ENCODE peak calls at places on chromosomes 5 and 9, in five cellular contexts. U, E, C, R and G are unnamed samples.

GRCh38 chr5:171808453-171808852 is 22.8 kb downstream of the SMIM23 start:
- DNase-seq in U (no peak), E (no peak), C (no peak), R (no peak), G (no peak)

GRCh38 chr9:137083418-137084004 is 3.3 kb upstream of the MAN1B1 start:
- DNase-seq in U (no peak), E (peak; percentile 54), C (no peak), R (peak; percentile 70), G (no peak)

GRCh38 chr5:150346592-150346991 is 10.9 kb upstream of the TCOF1 start:
- DNase-seq in U (no peak), E (no peak), C (no peak), R (no peak), G (no peak)

GRCh38 chr5:35024911-35025510 is 22.7 kb downstream of the AGXT2 start:
- DNase-seq in U (no peak), E (no peak), C (no peak), R (no peak), G (no peak)

GRCh38 chr9:18297532-18297872 is 176.5 kb upstream of the ADAMTSL1 start:
- DNase-seq in U (peak; percentile 20), E (no peak), C (no peak), R (peak; percentile 4), G (no peak)

GRCh38 chr5:16536246-16536645 is 70.6 kb upstream of the ZNF622 start:
- DNase-seq in U (no peak), E (no peak), C (no peak), R (peak; percentile 7), G (no peak)

GRCh38 chr5:147479431-147479830 is 30.4 kb downstream of the DPYSL3 start:
- DNase-seq in U (peak; percentile 40), E (no peak), C (no peak), R (no peak), G (no peak)

GRCh38 chr5:149771216-149771973 is 41.3 kb downstream of the PPARGC1B start:
- DNase-seq in U (no peak), E (no peak), C (no peak), R (no peak), G (no peak)

GRCh38 chr9:115524467-115525059 is 406.6 kb upstream of the TNC start:
- DNase-seq in U (peak; percentile 44), E (no peak), C (no peak), R (peak; percentile 32), G (no peak)

GRCh38 chr9:34546834-34547827 is 24.3 kb upstream of the ENHO start:
- DNase-seq in U (peak; percentile 65), E (peak; percentile 61), C (peak; percentile 93), R (peak; percentile 58), G (peak; percentile 46)

GRCh38 chr5:18487928-18488480 is 853.7 kb downstream of the TAF11L14 start:
- DNase-seq in U (no peak), E (no peak), C (no peak), R (no peak), G (no peak)

GRCh38 chr5:371811-372555 is 50.5 kb downstream of the AHRR start:
- DNase-seq in U (peak; percentile 26), E (no peak), C (peak; percentile 42), R (no peak), G (peak; percentile 84)

GRCh38 chr5:37996918-37997317 is 157.1 kb upstream of the GDNF start:
- DNase-seq in U (no peak), E (no peak), C (no peak), R (no peak), G (no peak)

GRCh38 chr5:180130291-180130869 is 58.8 kb upstream of the RNF130 start:
- DNase-seq in U (no peak), E (no peak), C (peak; percentile 41), R (no peak), G (no peak)

GRCh38 chr9:87793292-87793691 is 67.4 kb downstream of the CTSL start:
- DNase-seq in U (no peak), E (peak; percentile 37), C (no peak), R (peak; percentile 85), G (peak; percentile 81)

GRCh38 chr9:114372971-114373591 is 14.7 kb downstream of the AKNA start:
- DNase-seq in U (no peak), E (no peak), C (no peak), R (no peak), G (peak; percentile 100)

GRCh38 chr9:133716564-133717112 is 21.5 kb downstream of the SARDH start:
- DNase-seq in U (no peak), E (no peak), C (no peak), R (no peak), G (no peak)

GRCh38 chr5:65970481-65971367 is 44.3 kb downstream of the ERBIN start:
- DNase-seq in U (no peak), E (no peak), C (no peak), R (no peak), G (no peak)

GRCh38 chr9:114250235-114250568 is 72.7 kb upstream of the ORM1 start:
- DNase-seq in U (peak; percentile 88), E (no peak), C (no peak), R (no peak), G (no peak)

GRCh38 chr5:139481122-139481533 is 1.4 kb downstream of the STING1 start:
- DNase-seq in U (peak; percentile 11), E (peak; percentile 52), C (no peak), R (no peak), G (no peak)

GRCh38 chr9:8734760-8735159 is 935.2 kb upstream of the DMAC1 start:
- DNase-seq in U (no peak), E (no peak), C (no peak), R (no peak), G (no peak)

GRCh38 chr9:112925058-112925641 is 34.5 kb upstream of the SLC46A2 start:
- DNase-seq in U (peak; percentile 51), E (peak; percentile 24), C (no peak), R (peak; percentile 45), G (peak; percentile 41)

GRCh38 chr9:19720374-19720773 is 68.5 kb downstream of the SLC24A2 start:
- DNase-seq in U (no peak), E (no peak), C (no peak), R (peak; percentile 26), G (no peak)

GRCh38 chr9:107455461-107456155 is 34.0 kb downstream of the KLF4 start:
- DNase-seq in U (no peak), E (no peak), C (no peak), R (no peak), G (no peak)

GRCh38 chr5:91266184-91266705 is 116.9 kb downstream of the ARRDC3 start:
- DNase-seq in U (peak; percentile 15), E (peak; percentile 38), C (no peak), R (no peak), G (no peak)

GRCh38 chr9:134624827-134625181 is 16.8 kb upstream of the COL5A1 start:
- DNase-seq in U (no peak), E (no peak), C (no peak), R (no peak), G (no peak)

GRCh38 chr5:6399978-6400910 is 21.9 kb upstream of the MED10 start:
- DNase-seq in U (no peak), E (no peak), C (no peak), R (no peak), G (no peak)

GRCh38 chr9:37667706-37668672 is 17.2 kb downstream of the FRMPD1 start:
- DNase-seq in U (no peak), E (no peak), C (peak; percentile 54), R (peak; percentile 9), G (no peak)

GRCh38 chr5:151028717-151029116 is 8.3 kb downstream of the GPX3 start:
- DNase-seq in U (no peak), E (no peak), C (no peak), R (no peak), G (no peak)

GRCh38 chr9:72601595-72601994 is 80.2 kb downstream of the TMC1 start:
- DNase-seq in U (no peak), E (no peak), C (no peak), R (no peak), G (no peak)

GRCh38 chr5:74316064-74316586 is 324.4 kb downstream of the ENC1 start:
- DNase-seq in U (peak; percentile 34), E (no peak), C (no peak), R (peak; percentile 15), G (no peak)

GRCh38 chr5:160485364-160486010 is 63.8 kb downstream of the PTTG1 start:
- DNase-seq in U (no peak), E (no peak), C (no peak), R (no peak), G (no peak)

GRCh38 chr9:974064-974992 is 2.1 kb upstream of the DMRT3 start:
- DNase-seq in U (no peak), E (no peak), C (no peak), R (no peak), G (no peak)

GRCh38 chr5:66339896-66340295 is 195.8 kb downstream of the SREK1 start:
- DNase-seq in U (no peak), E (no peak), C (no peak), R (no peak), G (no peak)

GRCh38 chr9:70470050-70471015 is 55.9 kb upstream of the KLF9 start:
- DNase-seq in U (no peak), E (no peak), C (no peak), R (peak; percentile 90), G (no peak)

GRCh38 chr5:103953601-103954382 is 391.2 kb upstream of the NUDT12 start:
- DNase-seq in U (no peak), E (no peak), C (no peak), R (no peak), G (no peak)

GRCh38 chr5:178368278-178368677 is 135.7 kb upstream of the PHYKPL start:
- DNase-seq in U (no peak), E (no peak), C (no peak), R (no peak), G (peak; percentile 21)

GRCh38 chr5:139392678-139393496 is 2.0 kb downstream of the PROB1 start:
- DNase-seq in U (peak; percentile 92), E (no peak), C (peak; percentile 94), R (no peak), G (peak; percentile 62)

GRCh38 chr5:1540166-1540565 is 16.4 kb upstream of the LPCAT1 start:
- DNase-seq in U (no peak), E (no peak), C (peak; percentile 37), R (no peak), G (no peak)

GRCh38 chr9:129138476-129139232 is 27.4 kb downstream of the PTPA start:
- DNase-seq in U (no peak), E (no peak), C (no peak), R (no peak), G (no peak)
- TF ChIP-seq GABPA in U (no peak), E (no peak), C (no peak), R (no peak), G (no peak)

GRCh38 chr5:9514968-9515367 is 30.9 kb downstream of the SEMA5A start:
- DNase-seq in U (no peak), E (no peak), C (no peak), R (no peak), G (no peak)
- H3K4me3 ChIP-seq in U (no peak overlapping the region), E (no peak overlapping the region), C (no peak overlapping the region), R (no peak overlapping the region), G (no peak overlapping the region)

GRCh38 chr9:91428431-91428830 is 4.8 kb upstream of the NFIL3 start:
- DNase-seq in U (no peak), E (no peak), C (no peak), R (no peak), G (peak; percentile 68)
- TF ChIP-seq GABPA in U (no peak), E (no peak), C (no peak), R (no peak), G (no peak)

DNA sequence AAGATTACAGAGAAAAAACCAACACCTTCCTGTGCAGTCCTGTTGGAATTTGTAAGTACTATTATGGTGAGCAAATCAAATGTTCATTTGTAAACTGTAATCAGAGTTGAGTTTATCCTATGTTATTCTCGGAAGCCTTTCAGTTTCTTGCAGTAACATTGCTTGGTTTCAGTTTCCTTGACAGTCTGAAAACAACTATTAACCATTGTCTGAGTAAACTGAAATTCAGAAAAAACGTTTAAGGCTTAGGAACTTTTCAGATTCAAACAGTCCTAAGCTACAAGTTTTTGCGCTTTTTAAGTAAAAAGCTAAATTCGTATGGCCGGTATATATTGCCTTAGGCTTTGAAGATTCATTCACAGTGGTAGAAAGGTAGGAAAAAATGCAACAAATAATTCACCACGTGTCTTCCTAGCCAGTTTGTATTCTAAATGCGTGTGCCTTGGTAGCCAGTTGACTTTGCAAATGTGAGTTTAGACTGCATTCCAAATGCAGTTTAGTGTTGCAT is 2.5 kb downstream of the GPBP1 start:
- DNase-seq in U (no peak), E (no peak), C (no peak), R (no peak), G (no peak)
- H3K4me3 ChIP-seq in U (peak overlapping the region; percentile 89), E (peak overlapping the region; percentile 82), C (peak overlapping the region; percentile 94), R (peak overlapping the region; percentile 94), G (peak overlapping the region; percentile 62)